ENCODE peak calls at places on chromosomes 2 and 18, in four cellular contexts. One of them, this sample, is unnamed.

GRCh38 chr2:23679044-23679443 is 247.9 kb downstream of the ATAD2B start:
- DNase-seq in GM12864: no peak
- DNase-seq in retinal pigment epithelial cell: no peak
- DNase-seq in HepG2: no peak
- DNase-seq in this sample: no peak

GRCh38 chr2:234453216-234453615 is 43.7 kb downstream of the ARL4C start:
- DNase-seq in GM12864: no peak
- DNase-seq in retinal pigment epithelial cell: no peak
- DNase-seq in HepG2: no peak
- DNase-seq in this sample: no peak

GRCh38 chr18:57273194-57273593 is 79.2 kb upstream of the ST8SIA3 start:
- DNase-seq in GM12864: no peak
- DNase-seq in retinal pigment epithelial cell: no peak
- DNase-seq in HepG2: peak
- DNase-seq in this sample: peak

GRCh38 chr18:61581578-61582204 is 248.5 kb downstream of the CDH20 start:
- DNase-seq in GM12864: no peak
- DNase-seq in retinal pigment epithelial cell: no peak
- DNase-seq in HepG2: peak
- DNase-seq in this sample: peak

GRCh38 chr2:47069628-47070154 is 85.4 kb downstream of the STPG4 start:
- DNase-seq in GM12864: no peak
- DNase-seq in retinal pigment epithelial cell: no peak
- DNase-seq in HepG2: peak
- DNase-seq in this sample: peak

GRCh38 chr2:54289942-54290702 is 34.1 kb upstream of the TSPYL6 start:
- DNase-seq in GM12864: no peak
- DNase-seq in retinal pigment epithelial cell: no peak
- DNase-seq in HepG2: no peak
- DNase-seq in this sample: no peak

GRCh38 chr2:226797289-226797988 is 2.2 kb downstream of the IRS1 start:
- DNase-seq in GM12864: no peak
- DNase-seq in retinal pigment epithelial cell: no peak
- DNase-seq in HepG2: no peak
- DNase-seq in this sample: peak

GRCh38 chr2:107822302-107822701 is 4.4 kb upstream of the RGPD4 start:
- DNase-seq in GM12864: no peak
- DNase-seq in retinal pigment epithelial cell: no peak
- DNase-seq in HepG2: peak
- DNase-seq in this sample: peak

GRCh38 chr2:217204358-217204757 is 344.5 kb upstream of the TNP1 start:
- DNase-seq in GM12864: no peak
- DNase-seq in retinal pigment epithelial cell: no peak
- DNase-seq in HepG2: no peak
- DNase-seq in this sample: no peak

GRCh38 chr18:6795307-6795706 is 65.8 kb downstream of the ARHGAP28 start:
- DNase-seq in GM12864: no peak
- DNase-seq in retinal pigment epithelial cell: no peak
- DNase-seq in HepG2: no peak
- DNase-seq in this sample: peak

GRCh38 chr2:67726416-67726815 is 329.3 kb downstream of the ETAA1 start:
- DNase-seq in GM12864: no peak
- DNase-seq in retinal pigment epithelial cell: no peak
- DNase-seq in HepG2: no peak
- DNase-seq in this sample: no peak

GRCh38 chr2:218861645-218862318 is 2.2 kb downstream of the WNT6 start:
- DNase-seq in GM12864: no peak
- DNase-seq in retinal pigment epithelial cell: no peak
- DNase-seq in HepG2: no peak
- DNase-seq in this sample: no peak

GRCh38 chr2:218039171-218039570 is 29.9 kb upstream of the RUFY4 start:
- DNase-seq in GM12864: no peak
- DNase-seq in retinal pigment epithelial cell: no peak
- DNase-seq in HepG2: no peak
- DNase-seq in this sample: no peak

GRCh38 chr2:129860088-129860487 is 119.4 kb upstream of the RAB6C start:
- DNase-seq in GM12864: no peak
- DNase-seq in retinal pigment epithelial cell: no peak
- DNase-seq in HepG2: no peak
- DNase-seq in this sample: no peak

GRCh38 chr18:55473078-55473477 is 114.9 kb downstream of the TCF4 start:
- DNase-seq in GM12864: no peak
- DNase-seq in retinal pigment epithelial cell: no peak
- DNase-seq in HepG2: no peak
- DNase-seq in this sample: no peak

GRCh38 chr2:54931473-54931872 is 118.8 kb downstream of the RTN4 start:
- DNase-seq in GM12864: no peak
- DNase-seq in retinal pigment epithelial cell: no peak
- DNase-seq in HepG2: no peak
- DNase-seq in this sample: no peak

GRCh38 chr2:168416555-168416954 is 39.5 kb upstream of the CERS6 start:
- DNase-seq in GM12864: no peak
- DNase-seq in retinal pigment epithelial cell: no peak
- DNase-seq in HepG2: no peak
- DNase-seq in this sample: no peak

GRCh38 chr2:100884145-100884621 is 64.2 kb downstream of the NPAS2 start:
- DNase-seq in GM12864: no peak
- DNase-seq in retinal pigment epithelial cell: no peak
- DNase-seq in HepG2: no peak
- DNase-seq in this sample: no peak

GRCh38 chr2:22055784-22056620 is 932.2 kb downstream of the TDRD15 start:
- DNase-seq in GM12864: no peak
- DNase-seq in retinal pigment epithelial cell: no peak
- DNase-seq in HepG2: peak
- DNase-seq in this sample: peak

GRCh38 chr2:174561283-174562275 is 36.0 kb downstream of the WIPF1 start:
- DNase-seq in GM12864: no peak
- DNase-seq in retinal pigment epithelial cell: no peak
- DNase-seq in HepG2: no peak
- DNase-seq in this sample: peak

DNA sequence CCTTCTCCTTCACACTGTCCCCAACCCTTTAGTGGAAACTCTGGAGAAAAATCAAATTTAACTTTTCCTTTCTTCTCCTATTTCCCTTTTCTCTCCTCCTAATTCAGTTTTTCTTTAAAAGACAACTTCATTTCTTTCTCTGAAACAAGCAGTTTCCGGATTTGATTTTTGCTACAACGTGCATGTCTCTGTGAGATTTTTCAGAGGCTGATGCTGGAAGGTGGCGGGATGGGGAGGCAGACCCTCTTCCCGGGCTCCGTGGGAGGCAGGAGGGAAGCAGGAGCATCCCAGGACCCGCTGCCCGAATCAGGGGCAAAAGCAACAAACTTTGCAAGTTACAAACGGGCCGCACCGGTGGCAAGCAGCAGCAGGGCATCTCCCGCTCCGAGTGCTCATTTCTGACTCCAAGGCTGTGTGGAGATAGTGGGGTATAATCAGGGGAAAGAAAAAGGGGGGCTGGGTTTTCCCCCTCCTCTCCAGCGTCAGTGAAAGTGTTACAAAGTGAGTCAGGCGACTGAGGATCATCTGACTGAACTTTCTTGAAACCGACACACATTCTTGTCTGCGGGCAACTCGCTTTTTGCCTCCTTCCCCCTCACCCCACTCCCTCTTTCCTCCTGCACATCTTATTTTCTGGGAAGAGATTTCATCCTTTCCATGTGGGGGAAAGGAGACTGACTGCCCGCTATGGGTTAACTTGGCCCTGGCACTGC is 6.4 kb downstream of the ZEB2 start:
- DNase-seq in GM12864: no peak
- DNase-seq in retinal pigment epithelial cell: peak
- DNase-seq in HepG2: no peak
- DNase-seq in this sample: peak
- H3K4me3 ChIP-seq in GM12864: no peak
- H3K4me3 ChIP-seq in retinal pigment epithelial cell: peak
- H3K4me3 ChIP-seq in HepG2: no peak
- H3K4me3 ChIP-seq in this sample: peak

DNA sequence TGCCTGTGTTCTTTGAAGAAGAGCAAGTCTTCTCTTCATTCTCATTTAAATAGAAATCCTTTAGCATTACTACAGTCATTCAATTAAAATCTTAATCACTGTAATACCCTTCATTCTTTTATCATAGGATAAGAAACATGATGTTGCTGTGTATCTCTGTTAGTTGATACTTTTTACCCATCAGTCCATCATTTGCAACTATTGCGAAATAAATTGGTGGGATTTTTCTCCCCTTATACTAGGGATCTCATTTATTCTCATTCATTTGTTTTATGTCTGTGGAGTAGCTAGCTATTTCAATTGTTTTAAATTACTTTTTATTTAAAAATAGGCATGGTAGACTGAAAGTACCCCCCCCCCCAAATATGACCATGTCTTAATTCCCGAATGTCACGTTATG is 235.3 kb downstream of the KIAA1328 start:
- DNase-seq in GM12864: no peak
- DNase-seq in retinal pigment epithelial cell: no peak
- DNase-seq in HepG2: no peak
- DNase-seq in this sample: no peak
- H3K4me3 ChIP-seq in GM12864: no peak
- H3K4me3 ChIP-seq in retinal pigment epithelial cell: no peak
- H3K4me3 ChIP-seq in HepG2: no peak
- H3K4me3 ChIP-seq in this sample: no peak

GRCh38 chr18:3104190-3105054 is 91.5 kb upstream of the LPIN2 start:
- DNase-seq in GM12864: no peak
- DNase-seq in retinal pigment epithelial cell: no peak
- DNase-seq in HepG2: no peak
- DNase-seq in this sample: no peak
- H3K4me3 ChIP-seq in GM12864: no peak
- H3K4me3 ChIP-seq in retinal pigment epithelial cell: no peak
- H3K4me3 ChIP-seq in HepG2: no peak
- H3K4me3 ChIP-seq in this sample: no peak

GRCh38 chr18:67241292-67241691 is 275.2 kb downstream of the DSEL start:
- DNase-seq in GM12864: no peak
- DNase-seq in retinal pigment epithelial cell: no peak
- DNase-seq in HepG2: no peak
- DNase-seq in this sample: no peak

GRCh38 chr18:67239826-67240225 is 276.7 kb downstream of the DSEL start:
- DNase-seq in GM12864: no peak
- DNase-seq in retinal pigment epithelial cell: no peak
- DNase-seq in HepG2: no peak
- DNase-seq in this sample: no peak

GRCh38 chr18:67242001-67242400 is 274.5 kb downstream of the DSEL start:
- DNase-seq in GM12864: no peak
- DNase-seq in retinal pigment epithelial cell: no peak
- DNase-seq in HepG2: no peak
- DNase-seq in this sample: no peak

DNA sequence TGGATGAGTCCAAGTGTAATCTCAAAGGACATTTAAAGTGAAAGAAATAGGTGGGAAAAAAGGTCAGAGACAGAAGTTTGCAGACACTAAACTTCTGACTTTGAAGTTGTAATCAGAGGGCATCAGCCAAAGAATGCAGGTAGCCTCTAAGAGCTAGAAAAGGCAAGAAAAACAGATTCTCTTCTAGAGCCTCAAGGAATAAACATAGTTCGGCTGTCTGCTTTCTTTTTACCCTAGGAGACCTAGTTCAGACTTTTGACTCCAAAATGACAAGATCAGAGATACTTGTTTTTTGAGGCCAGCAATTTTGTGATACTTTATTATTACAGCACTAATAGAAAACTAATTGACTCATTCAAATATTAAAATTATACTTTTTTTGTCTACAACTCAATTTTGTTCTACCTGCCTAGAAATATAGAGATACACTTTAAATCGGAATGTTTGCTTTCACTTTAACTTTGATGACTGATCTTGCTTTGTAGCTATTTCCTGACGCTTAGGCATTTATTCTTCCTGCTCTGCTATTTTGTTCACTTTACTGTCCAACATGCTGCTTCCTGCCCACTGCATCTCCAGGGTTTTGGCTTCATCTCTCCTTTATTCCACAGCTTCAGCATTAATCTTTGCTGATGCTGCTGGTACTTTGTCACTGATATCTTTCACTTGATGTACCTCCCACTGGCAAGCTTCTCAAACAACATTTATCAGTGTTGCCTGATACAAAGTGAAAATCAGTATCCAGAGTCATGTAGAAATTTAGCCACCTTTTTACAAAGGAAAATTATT is 272.5 kb downstream of the DSEL start:
- DNase-seq in GM12864: no peak
- DNase-seq in retinal pigment epithelial cell: no peak
- DNase-seq in HepG2: no peak
- DNase-seq in this sample: no peak
- H3K4me3 ChIP-seq in GM12864: peak
- H3K4me3 ChIP-seq in retinal pigment epithelial cell: no peak
- H3K4me3 ChIP-seq in HepG2: no peak
- H3K4me3 ChIP-seq in this sample: no peak

GRCh38 chr18:26655010-26655613 is 106.8 kb upstream of the KCTD1 start:
- DNase-seq in GM12864: no peak
- DNase-seq in retinal pigment epithelial cell: no peak
- DNase-seq in HepG2: no peak
- DNase-seq in this sample: peak
- H3K4me3 ChIP-seq in GM12864: no peak
- H3K4me3 ChIP-seq in retinal pigment epithelial cell: peak
- H3K4me3 ChIP-seq in HepG2: no peak
- H3K4me3 ChIP-seq in this sample: no peak

GRCh38 chr2:4937550-4937949 is 754.6 kb upstream of the SOX11 start:
- DNase-seq in GM12864: no peak
- DNase-seq in retinal pigment epithelial cell: no peak
- DNase-seq in HepG2: no peak
- DNase-seq in this sample: peak

GRCh38 chr2:4938246-4938645 is 753.9 kb upstream of the SOX11 start:
- DNase-seq in GM12864: no peak
- DNase-seq in retinal pigment epithelial cell: no peak
- DNase-seq in HepG2: no peak
- DNase-seq in this sample: no peak
- H3K4me3 ChIP-seq in GM12864: no peak
- H3K4me3 ChIP-seq in retinal pigment epithelial cell: no peak
- H3K4me3 ChIP-seq in HepG2: no peak
- H3K4me3 ChIP-seq in this sample: no peak